ENCODE peak calls at places on chromosomes 12 and 14, in four cellular contexts. N is WTC11, O is K562, Y is HepG2. P is an unnamed sample.

GRCh38 chr14:28771168-28771567 is 4.6 kb downstream of the FOXG1 start:
- DNase-seq in N (no peak), O (no peak), Y (no peak), P (no peak)

GRCh38 chr14:84520711-84521338 is 1009.1 kb upstream of the FLRT2 start:
- DNase-seq in N (no peak), Y (no peak), O (no peak), P (no peak)

GRCh38 chr12:2306686-2307249 is 254.0 kb downstream of the CACNA1C start:
- DNase-seq in N (no peak), O (no peak), Y (no peak), P (no peak)

GRCh38 chr12:685388-685787 is 22.1 kb upstream of the NINJ2 start:
- DNase-seq in O (no peak), Y (no peak), N (no peak), P (peak; percentile 88)

GRCh38 chr14:41285193-41285748 is 321.4 kb upstream of the LRFN5 start:
- DNase-seq in Y (peak; percentile 40), N (peak; percentile 41), O (no peak), P (no peak)

GRCh38 chr12:101877816-101878811 is 734 bp downstream of the DRAM1 start:
- DNase-seq in N (no peak), Y (peak; percentile 7), O (peak; percentile 39), P (no peak)

GRCh38 chr14:54395716-54396115 is 1.1 kb upstream of the CDKN3 start:
- DNase-seq in O (no peak), Y (no peak), N (no peak), P (no peak)

GRCh38 chr14:92254786-92255185 is 68.2 kb upstream of the SLC24A4 start:
- DNase-seq in Y (no peak), O (no peak), N (peak; percentile 54), P (no peak)

GRCh38 chr14:99120147-99121026 is 151.6 kb downstream of the BCL11B start:
- DNase-seq in N (no peak), Y (no peak), O (no peak), P (no peak)

GRCh38 chr12:22518998-22519397 is 25.3 kb downstream of the C2CD5 start:
- DNase-seq in Y (no peak), N (no peak), O (no peak), P (no peak)

GRCh38 chr14:85531141-85531593 is 1.2 kb downstream of the FLRT2 start:
- DNase-seq in O (no peak), Y (no peak), N (peak; percentile 62), P (no peak)

GRCh38 chr14:90697146-90697545 is 119.1 kb downstream of the TTC7B start:
- DNase-seq in N (no peak), O (no peak), Y (no peak), P (no peak)

GRCh38 chr12:50742776-50743175 is 21.1 kb upstream of the ATF1 start:
- DNase-seq in Y (no peak), N (no peak), O (no peak), P (no peak)

GRCh38 chr12:116196752-116197718 is 80.5 kb downstream of the MED13L start:
- DNase-seq in O (peak; percentile 73), Y (no peak), N (no peak), P (no peak)

GRCh38 chr14:67636361-67636919 is 16.7 kb downstream of the ARG2 start:
- DNase-seq in Y (no peak), O (peak; percentile 41), N (no peak), P (peak; percentile 39)

GRCh38 chr14:61615743-61616523 is 79.4 kb upstream of the HIF1A start:
- DNase-seq in N (no peak), O (no peak), Y (no peak), P (no peak)

GRCh38 chr14:89960895-89961294 is 5.2 kb downstream of the TDP1 start:
- DNase-seq in N (no peak), Y (no peak), O (no peak), P (no peak)

GRCh38 chr14:100092832-100093231 is 27.6 kb downstream of the EVL start:
- DNase-seq in N (no peak), Y (no peak), O (no peak), P (no peak)

GRCh38 chr12:26658991-26659390 is 174.0 kb downstream of the ITPR2 start:
- DNase-seq in N (no peak), Y (no peak), O (no peak), P (no peak)

GRCh38 chr12:62332598-62332997 is 72.4 kb downstream of the USP15 start:
- DNase-seq in N (no peak), Y (no peak), O (no peak), P (no peak)

GRCh38 chr14:104746071-104746545 is 6.8 kb upstream of the SIVA1 start:
- DNase-seq in Y (no peak), O (no peak), N (no peak), P (peak; percentile 16)

GRCh38 chr12:25388216-25388615 is 137.5 kb upstream of the KRAS start:
- DNase-seq in Y (no peak), N (no peak), O (no peak), P (no peak)

GRCh38 chr14:53432378-53432802 is 279.3 kb upstream of the DDHD1 start:
- DNase-seq in O (peak; percentile 7), N (peak; percentile 60), Y (peak; percentile 59), P (no peak)

GRCh38 chr14:57136669-57137068 is 132.0 kb downstream of the EXOC5 start:
- DNase-seq in N (peak; percentile 11), Y (no peak), O (no peak), P (no peak)

GRCh38 chr14:38880643-38881567 is 222.1 kb downstream of the SEC23A start:
- DNase-seq in N (no peak), O (no peak), Y (peak; percentile 28), P (no peak)

GRCh38 chr14:72045885-72046284 is 113.7 kb downstream of the RGS6 start:
- DNase-seq in O (no peak), N (no peak), Y (no peak), P (no peak)

GRCh38 chr12:76588881-76589565 is 29.5 kb upstream of the OSBPL8 start:
- DNase-seq in O (no peak), N (no peak), Y (no peak), P (no peak)

GRCh38 chr12:108605000-108605689 is 7.3 kb upstream of the TMEM119 start:
- DNase-seq in Y (peak; percentile 23), N (no peak), O (no peak), P (no peak)

GRCh38 chr12:132145334-132145733 is 1.1 kb downstream of the NOC4L start:
- DNase-seq in N (no peak), O (no peak), Y (no peak), P (no peak)

GRCh38 chr12:76688627-76689026 is 75.3 kb upstream of the ZDHHC17 start:
- DNase-seq in O (no peak), Y (no peak), N (no peak), P (no peak)

DNA sequence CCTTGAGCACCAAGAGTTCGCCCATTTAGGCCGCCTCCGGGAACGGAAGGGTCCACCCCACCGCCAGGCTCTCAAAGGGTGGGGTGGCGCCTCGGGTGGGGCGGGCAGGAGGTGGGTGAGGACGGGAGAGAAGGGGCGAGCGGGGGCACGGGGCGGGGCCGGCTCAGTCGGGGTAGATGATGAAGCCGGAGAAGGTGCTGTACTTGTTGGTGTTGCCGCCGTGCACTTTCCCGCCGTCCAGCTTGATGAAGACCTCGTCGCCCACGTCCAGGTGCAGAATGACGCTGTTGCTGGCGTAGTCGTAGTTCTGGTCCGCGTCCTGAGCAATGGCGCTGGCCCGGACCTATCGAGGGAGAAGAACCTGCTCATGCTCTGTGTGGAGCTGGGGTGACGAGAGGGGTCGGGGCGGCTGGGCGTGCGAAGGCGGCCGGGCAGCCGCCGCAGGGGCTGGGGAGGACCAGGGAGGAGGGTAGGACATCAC is 4.1 kb downstream of the C1QL4 start:
- DNase-seq in N (no peak), O (no peak), Y (no peak), P (no peak)
- TF ChIP-seq ATF2 in N (no peak), O (no peak), Y (no peak), P (no peak)

DNA sequence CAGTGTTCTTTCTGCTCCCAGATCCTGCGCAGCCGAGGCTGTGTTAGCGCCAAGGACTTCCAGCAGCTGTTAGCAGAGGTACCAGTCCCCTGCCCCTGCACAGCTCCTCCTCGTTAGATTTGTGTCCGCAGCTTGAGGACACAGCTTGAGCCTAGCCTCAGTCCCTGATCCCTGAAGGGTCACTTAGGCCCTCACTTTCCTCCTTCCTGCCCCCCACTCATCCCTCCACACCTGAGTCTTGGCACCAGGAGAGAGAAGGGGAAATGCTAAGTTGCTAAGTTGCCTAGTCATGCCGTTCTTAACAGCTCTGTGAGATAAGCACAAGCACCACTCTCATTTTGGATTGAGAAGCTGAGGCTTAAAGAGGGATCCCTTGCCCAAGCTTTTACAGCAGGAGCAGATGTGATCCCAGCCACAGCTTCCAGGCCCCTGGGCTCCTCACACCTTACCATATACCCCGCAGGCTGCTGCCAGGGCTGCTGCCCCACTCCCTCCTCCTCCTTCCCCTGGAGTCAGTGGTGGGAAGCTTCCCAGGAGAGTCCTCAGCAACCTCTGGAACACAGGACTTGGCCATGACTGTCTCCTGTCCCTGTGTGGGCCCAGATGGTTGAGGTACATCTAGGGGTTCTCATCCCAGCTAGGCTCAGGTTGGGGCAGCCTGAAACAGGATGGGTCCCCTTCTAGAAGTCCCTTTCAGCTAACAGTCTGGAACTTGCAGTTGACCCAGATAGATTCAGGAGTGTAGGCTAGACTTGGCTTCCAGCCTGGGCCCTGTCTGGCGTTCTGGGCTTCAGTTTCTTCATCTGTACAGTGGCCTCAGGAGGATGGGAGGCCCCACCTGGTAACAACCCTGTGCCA is 975 bp downstream of the OGFOD2 start:
- DNase-seq in N (no peak), Y (no peak), O (no peak), P (no peak)
- TF ChIP-seq SP1 in N (no peak), Y (no peak), O (no peak), P (no peak)

DNA sequence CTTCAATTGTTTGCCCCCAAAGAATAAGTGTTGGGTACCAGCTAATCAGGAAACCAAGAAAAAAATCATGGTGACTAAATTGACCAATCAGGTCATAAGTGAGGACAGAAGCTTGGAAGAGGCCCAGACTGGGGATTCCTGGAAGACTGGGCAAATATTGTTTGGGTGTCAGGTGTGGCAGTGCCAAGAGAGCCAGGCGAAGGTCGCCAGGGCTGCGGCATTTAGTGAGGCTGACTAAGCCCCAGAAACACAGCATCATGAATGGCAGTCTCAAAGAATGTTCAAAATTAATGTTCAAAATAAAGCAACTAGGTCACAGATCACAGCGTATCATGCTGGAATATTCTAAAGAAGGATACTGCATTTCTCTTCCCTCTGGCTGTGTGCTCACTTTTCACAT is 85.2 kb upstream of the OVCH1 start:
- DNase-seq in N (no peak), O (no peak), Y (no peak), P (no peak)
- TF ChIP-seq ATF2 in N (no peak), O (no peak), Y (no peak), P (no peak)

DNA sequence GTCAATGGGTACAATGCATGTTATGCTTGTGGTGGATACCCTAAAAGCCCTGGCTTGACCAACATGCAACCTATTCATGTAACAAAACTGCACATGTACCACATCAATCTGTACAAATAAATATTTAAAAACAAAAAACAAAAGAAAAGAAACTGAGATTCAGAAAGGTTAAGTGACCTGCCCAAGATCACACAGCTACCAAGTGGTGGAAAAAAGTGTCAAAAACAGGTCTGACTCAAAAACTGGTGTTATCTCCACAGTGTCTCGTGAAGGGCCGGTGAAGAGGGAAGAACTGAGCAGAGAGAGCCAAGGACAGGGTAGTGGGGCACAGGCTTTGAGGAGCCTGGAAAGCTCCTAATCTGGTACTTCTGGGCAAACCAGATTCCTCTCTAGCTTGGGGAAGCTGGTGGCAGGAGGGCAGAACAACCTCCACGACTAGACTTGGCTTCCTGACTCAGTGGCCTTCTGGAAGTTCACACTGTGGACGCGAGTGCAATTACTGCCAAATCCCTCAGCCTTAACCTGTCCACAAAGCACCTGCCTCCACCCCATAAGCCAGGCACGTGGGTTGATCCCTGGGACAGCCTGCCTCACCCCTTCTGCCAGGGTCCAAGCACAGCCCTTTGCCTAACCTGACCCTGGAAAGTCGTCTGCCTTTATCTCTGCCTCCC is 15.6 kb downstream of the ZBTB39 start:
- DNase-seq in N (no peak), Y (no peak), O (no peak), P (no peak)
- TF ChIP-seq SP1 in N (no peak), Y (no peak), O (no peak), P (no peak)

GRCh38 chr12:42716521-42716920 is 127.0 kb upstream of the PRICKLE1 start:
- DNase-seq in N (no peak), O (no peak), Y (no peak), P (no peak)
- TF ChIP-seq ATF2 in N (no peak), O (no peak), Y (no peak), P (no peak)